ENCODE peak calls at places on chromosomes 4 and X, in four cellular contexts. One of them, this sample, is unnamed.

GRCh38 chrX:47595701-47596655 is 13.7 kb downstream of the TIMP1 start:
- DNase-seq in HepG2: no peak
- DNase-seq in GM12878: no peak
- DNase-seq in K562: no peak
- DNase-seq in this sample: no peak

GRCh38 chr4:73828945-73829344 is 7.5 kb upstream of the CXCL6 start:
- DNase-seq in K562: no peak
- DNase-seq in GM12878: no peak
- DNase-seq in HepG2: no peak
- DNase-seq in this sample: no peak

GRCh38 chrX:19046343-19047215 is 62.7 kb upstream of the PHKA2 start:
- DNase-seq in K562: no peak
- DNase-seq in GM12878: no peak
- DNase-seq in HepG2: no peak
- DNase-seq in this sample: no peak

GRCh38 chrX:17182317-17182716 is 192.7 kb upstream of the NHS start:
- DNase-seq in K562: no peak
- DNase-seq in HepG2: no peak
- DNase-seq in GM12878: no peak
- DNase-seq in this sample: no peak

GRCh38 chr4:14652522-14652921 is 349.8 kb upstream of the CPEB2 start:
- DNase-seq in K562: no peak
- DNase-seq in HepG2: no peak
- DNase-seq in GM12878: no peak
- DNase-seq in this sample: no peak

GRCh38 chr4:25861422-25861926 is 1.3 kb downstream of the SEL1L3 start:
- DNase-seq in K562: no peak
- DNase-seq in HepG2: no peak
- DNase-seq in GM12878: no peak
- DNase-seq in this sample: no peak

GRCh38 chr4:73161527-73162185 is 92.1 kb upstream of the COX18 start:
- DNase-seq in HepG2: no peak
- DNase-seq in GM12878: no peak
- DNase-seq in K562: no peak
- DNase-seq in this sample: no peak

GRCh38 chr4:82797591-82798081 is 960 bp downstream of the SCD5 start:
- DNase-seq in K562: no peak
- DNase-seq in GM12878: no peak
- DNase-seq in HepG2: no peak
- DNase-seq in this sample: peak

GRCh38 chrX:7316887-7317286 is 168.9 kb upstream of the PUDP start:
- DNase-seq in K562: no peak
- DNase-seq in HepG2: no peak
- DNase-seq in GM12878: no peak
- DNase-seq in this sample: no peak

GRCh38 chrX:69424161-69424560 is 80.0 kb upstream of the NALF2 start:
- DNase-seq in HepG2: peak
- DNase-seq in K562: peak
- DNase-seq in GM12878: no peak
- DNase-seq in this sample: no peak

GRCh38 chr4:122017296-122017695 is 65.4 kb upstream of the TRPC3 start:
- DNase-seq in K562: no peak
- DNase-seq in GM12878: no peak
- DNase-seq in HepG2: no peak
- DNase-seq in this sample: no peak

GRCh38 chrX:91108761-91109160 is 325.9 kb upstream of the PABPC5 start:
- DNase-seq in K562: no peak
- DNase-seq in HepG2: peak
- DNase-seq in GM12878: no peak
- DNase-seq in this sample: no peak

GRCh38 chrX:43175428-43175827 is 397.5 kb upstream of the PPP1R2C start:
- DNase-seq in GM12878: no peak
- DNase-seq in HepG2: no peak
- DNase-seq in K562: no peak
- DNase-seq in this sample: no peak

GRCh38 chrX:149949743-149950436 is 11.6 kb upstream of the EOLA2 start:
- DNase-seq in GM12878: no peak
- DNase-seq in K562: no peak
- DNase-seq in HepG2: no peak
- DNase-seq in this sample: no peak

GRCh38 chrX:9341305-9342201 is 123.3 kb upstream of the TBL1X start:
- DNase-seq in GM12878: peak
- DNase-seq in K562: peak
- DNase-seq in HepG2: no peak
- DNase-seq in this sample: no peak

GRCh38 chrX:46547857-46548256 is 2.6 kb upstream of the ZNF674 start:
- DNase-seq in K562: no peak
- DNase-seq in GM12878: no peak
- DNase-seq in HepG2: peak
- DNase-seq in this sample: no peak

GRCh38 chrX:130100180-130100579 is 10.1 kb downstream of the ELF4 start:
- DNase-seq in K562: no peak
- DNase-seq in GM12878: no peak
- DNase-seq in HepG2: no peak
- DNase-seq in this sample: no peak

GRCh38 chr4:18980516-18981233 is 959.1 kb upstream of the LCORL start:
- DNase-seq in GM12878: peak
- DNase-seq in K562: no peak
- DNase-seq in HepG2: no peak
- DNase-seq in this sample: no peak

GRCh38 chrX:50067435-50068292 is 133.1 kb downstream of the AKAP4 start:
- DNase-seq in K562: no peak
- DNase-seq in HepG2: peak
- DNase-seq in GM12878: no peak
- DNase-seq in this sample: peak
- TF ChIP-seq CREM in K562: no peak
- TF ChIP-seq CREM in HepG2: no peak
- TF ChIP-seq CREM in GM12878: no peak
- TF ChIP-seq CREM in this sample: no peak

GRCh38 chrX:318739-319578 is at the start of gene GTPBP6:
- DNase-seq in HepG2: peak
- DNase-seq in GM12878: peak
- DNase-seq in K562: peak
- DNase-seq in this sample: peak

GRCh38 chrX:327660-328126 is 9.1 kb upstream of the GTPBP6 start:
- DNase-seq in GM12878: no peak
- DNase-seq in HepG2: no peak
- DNase-seq in K562: no peak
- DNase-seq in this sample: no peak

GRCh38 chrX:319579-320125 is 1.1 kb upstream of the GTPBP6 start:
- DNase-seq in K562: no peak
- DNase-seq in GM12878: no peak
- DNase-seq in HepG2: no peak
- DNase-seq in this sample: peak

GRCh38 chrX:320126-320783 is 1.7 kb upstream of the GTPBP6 start:
- DNase-seq in GM12878: no peak
- DNase-seq in HepG2: no peak
- DNase-seq in K562: no peak
- DNase-seq in this sample: peak

GRCh38 chrX:323721-324628 is 5.4 kb upstream of the GTPBP6 start:
- DNase-seq in K562: no peak
- DNase-seq in HepG2: peak
- DNase-seq in GM12878: no peak
- DNase-seq in this sample: peak
- TF ChIP-seq CREM in K562: peak
- TF ChIP-seq CREM in HepG2: no peak
- TF ChIP-seq CREM in GM12878: no peak
- TF ChIP-seq CREM in this sample: no peak

DNA sequence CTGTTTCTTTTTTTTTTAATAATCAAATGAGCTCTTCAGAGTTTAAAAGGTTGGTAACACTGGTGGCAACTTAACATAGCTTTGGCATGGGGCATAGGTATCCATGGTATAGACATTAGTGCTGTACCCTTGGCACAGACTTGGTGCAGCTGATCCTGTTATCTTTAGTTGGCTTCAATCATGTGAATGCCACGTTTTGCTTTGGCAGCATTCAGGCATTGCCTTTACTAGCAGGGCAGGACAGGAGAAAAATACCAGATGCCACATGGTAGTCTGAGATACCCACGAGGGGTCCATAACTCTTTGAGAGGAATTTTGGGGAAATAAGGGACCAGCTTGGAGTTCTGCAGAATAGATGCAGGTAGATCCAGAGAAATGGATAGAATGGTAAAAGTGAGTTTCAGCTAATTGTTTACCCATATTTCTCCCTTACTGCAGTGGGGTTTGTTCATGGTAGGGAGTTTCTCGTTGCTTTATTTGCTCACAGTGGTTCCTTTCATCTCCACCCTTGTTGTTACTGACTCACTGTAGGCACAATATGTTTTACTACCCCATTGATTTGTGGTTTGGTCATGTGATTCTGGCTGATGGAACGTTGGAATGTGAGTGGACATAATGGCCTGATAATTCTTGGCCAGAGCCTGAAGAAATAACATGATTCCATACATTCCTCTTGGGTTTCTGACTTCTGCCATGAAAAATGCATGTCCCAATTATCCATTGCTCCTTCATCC is 342.7 kb downstream of the GLUD2 start:
- DNase-seq in GM12878: no peak
- DNase-seq in K562: no peak
- DNase-seq in HepG2: peak
- DNase-seq in this sample: no peak
- TF ChIP-seq CREM in GM12878: no peak
- TF ChIP-seq CREM in K562: no peak
- TF ChIP-seq CREM in HepG2: no peak
- TF ChIP-seq CREM in this sample: no peak

GRCh38 chrX:134548257-134548732 is 88.3 kb downstream of the HPRT1 start:
- DNase-seq in K562: no peak
- DNase-seq in HepG2: no peak
- DNase-seq in GM12878: no peak
- DNase-seq in this sample: no peak

GRCh38 chrX:134546187-134546586 is 86.2 kb downstream of the HPRT1 start:
- DNase-seq in K562: no peak
- DNase-seq in HepG2: no peak
- DNase-seq in GM12878: no peak
- DNase-seq in this sample: peak

GRCh38 chrX:134545524-134545923 is 85.6 kb downstream of the HPRT1 start:
- DNase-seq in HepG2: no peak
- DNase-seq in K562: no peak
- DNase-seq in GM12878: no peak
- DNase-seq in this sample: peak

GRCh38 chrX:134548844-134549205 is 88.9 kb downstream of the HPRT1 start:
- DNase-seq in HepG2: no peak
- DNase-seq in K562: no peak
- DNase-seq in GM12878: no peak
- DNase-seq in this sample: no peak

GRCh38 chrX:134547047-134547679 is 87.2 kb downstream of the HPRT1 start:
- DNase-seq in GM12878: no peak
- DNase-seq in K562: no peak
- DNase-seq in HepG2: no peak
- DNase-seq in this sample: no peak
- TF ChIP-seq CREM in GM12878: no peak
- TF ChIP-seq CREM in K562: no peak
- TF ChIP-seq CREM in HepG2: no peak
- TF ChIP-seq CREM in this sample: no peak

DNA sequence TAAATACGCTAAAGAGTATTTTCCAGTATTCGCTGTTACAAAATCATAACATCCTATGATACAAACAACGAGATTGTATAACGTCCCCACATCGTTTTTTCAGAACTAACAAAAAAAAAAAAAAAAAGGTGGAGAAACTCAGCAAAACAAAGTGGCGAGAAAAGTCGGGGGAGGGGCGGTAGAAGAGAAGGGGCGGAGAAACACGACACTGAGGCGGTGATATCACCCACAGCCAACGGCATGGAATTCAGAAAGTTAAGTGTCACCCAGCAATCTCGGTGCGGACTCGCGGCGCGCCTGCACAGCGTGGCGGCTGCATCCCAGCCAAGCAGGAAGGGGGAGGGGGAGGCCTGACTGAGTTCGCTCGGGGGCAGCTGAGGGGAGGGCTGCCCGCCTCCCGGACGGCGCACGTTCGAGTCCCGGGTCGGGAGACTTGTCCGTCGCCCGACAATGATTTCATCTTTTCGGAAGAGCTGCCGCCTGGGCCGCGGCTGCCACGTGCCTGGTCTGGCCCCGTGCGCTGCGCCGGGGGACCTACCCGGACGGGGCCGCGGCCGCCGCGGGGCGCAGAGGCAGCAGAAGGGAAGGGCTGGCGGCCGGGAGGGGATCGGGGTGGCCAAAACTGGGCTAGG is 830 bp downstream of the SETD7 start:
- DNase-seq in K562: peak
- DNase-seq in GM12878: no peak
- DNase-seq in HepG2: no peak
- DNase-seq in this sample: peak
- TF ChIP-seq CREM in K562: peak
- TF ChIP-seq CREM in GM12878: no peak
- TF ChIP-seq CREM in HepG2: no peak
- TF ChIP-seq CREM in this sample: peak

DNA sequence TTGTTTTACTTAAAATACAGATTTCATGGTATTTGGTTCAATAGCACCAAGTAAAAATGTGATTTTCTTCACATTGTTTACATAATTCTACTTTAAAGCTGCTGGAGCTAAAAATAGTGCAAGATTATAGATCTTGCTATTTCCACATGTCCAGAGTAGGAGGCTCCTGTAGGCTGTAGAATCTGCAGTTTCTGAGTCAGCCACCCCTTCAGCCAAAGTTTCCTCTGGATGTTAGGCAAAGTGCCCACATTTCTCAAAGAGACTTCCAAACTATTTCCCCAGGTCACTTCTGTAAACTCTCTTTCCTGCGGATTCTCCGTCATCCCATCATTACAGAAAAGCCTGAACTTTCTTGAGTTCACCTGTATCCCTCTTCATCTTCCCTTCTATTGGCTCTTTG is 342.5 kb upstream of the FSTL5 start:
- DNase-seq in K562: no peak
- DNase-seq in GM12878: no peak
- DNase-seq in HepG2: no peak
- DNase-seq in this sample: no peak
- TF ChIP-seq CREM in K562: no peak
- TF ChIP-seq CREM in GM12878: no peak
- TF ChIP-seq CREM in HepG2: no peak
- TF ChIP-seq CREM in this sample: no peak

GRCh38 chr4:165294907-165295306 is 32.6 kb upstream of the MSMO1 start:
- DNase-seq in K562: no peak
- DNase-seq in HepG2: no peak
- DNase-seq in GM12878: peak
- DNase-seq in this sample: no peak
- TF ChIP-seq CREM in K562: no peak
- TF ChIP-seq CREM in HepG2: no peak
- TF ChIP-seq CREM in GM12878: no peak
- TF ChIP-seq CREM in this sample: no peak

This sample was measured in WTC11.